ENCODE peak calls at places on chromosomes 4 and X, in six cellular contexts. I, R, G, M, E and L are unnamed samples.

GRCh38 chr4:80058740-80059139 is 14.3 kb downstream of the ANTXR2 start:
- DNase-seq in I (peak; percentile 71), R (no peak), G (no peak), M (no peak), E (no peak), L (peak; percentile 34)

GRCh38 chrX:54560411-54560810 is 30.4 kb downstream of the GNL3L start:
- DNase-seq in I (no peak), R (no peak), G (no peak), M (peak; percentile 5), E (no peak), L (no peak)

GRCh38 chrX:113741744-113742143 is 842.1 kb upstream of the HTR2C start:
- DNase-seq in I (no peak), R (no peak), G (no peak), M (peak; percentile 2), E (no peak), L (peak; percentile 0)

GRCh38 chr4:88308587-88308986 is 24.2 kb upstream of the PPM1K start:
- DNase-seq in I (no peak), R (no peak), G (no peak), M (no peak), E (no peak), L (no peak)

GRCh38 chr4:98423019-98423418 is 161.8 kb downstream of the RAP1GDS1 start:
- DNase-seq in I (no peak), R (no peak), G (no peak), M (no peak), E (no peak), L (no peak)

GRCh38 chr4:188006285-188006848 is 10.8 kb downstream of the ZFP42 start:
- DNase-seq in I (no peak), R (no peak), G (no peak), M (no peak), E (no peak), L (no peak)

GRCh38 chr4:169164669-169165415 is 105.9 kb downstream of the SH3RF1 start:
- DNase-seq in I (no peak), R (no peak), G (no peak), M (no peak), E (no peak), L (no peak)

GRCh38 chr4:147749811-147750321 is 18.0 kb downstream of the ARHGAP10 start:
- DNase-seq in I (no peak), R (peak; percentile 26), G (peak; percentile 90), M (no peak), E (no peak), L (no peak)

GRCh38 chrX:134631404-134632346 is 26.6 kb downstream of the PLAC1 start:
- DNase-seq in I (no peak), R (peak; percentile 21), G (peak; percentile 87), M (no peak), E (no peak), L (no peak)

GRCh38 chrX:132292753-132293152 is 73.5 kb upstream of the RAP2C start:
- DNase-seq in I (no peak), R (peak; percentile 8), G (no peak), M (peak; percentile 8), E (no peak), L (no peak)

GRCh38 chrX:24925430-24925829 is 90.3 kb downstream of the ARX start:
- DNase-seq in I (no peak), R (no peak), G (no peak), M (no peak), E (no peak), L (no peak)

GRCh38 chrX:96445531-96446065 is 239.0 kb upstream of the DIAPH2 start:
- DNase-seq in I (no peak), R (no peak), G (no peak), M (no peak), E (no peak), L (no peak)